ENCODE peak calls at places on chromosomes 12 and 14, in eight cellular contexts. One of them, this sample, is unnamed.

GRCh38 chr12:105659355-105660075 is 329.0 kb downstream of the C12orf75 start:
- DNase-seq in EH: no peak
- DNase-seq in aorta: no peak
- DNase-seq in mesenteric fat pad: no peak
- DNase-seq in HCEC 1CT: no peak
- DNase-seq in stimulated activated CD4-positive, alpha-beta T cell treated with anti-CD3 and anti-CD28 coated beads, Interleukin-15, amount 100 ng/mL, for 1 hour: no peak
- DNase-seq in GM04504: no peak
- DNase-seq in substantia nigra: no peak
- DNase-seq in this sample: peak

GRCh38 chr14:79543966-79544365 is 667.3 kb downstream of the DIO2 start:
- DNase-seq in mesenteric fat pad: no peak
- DNase-seq in aorta: no peak
- DNase-seq in GM04504: no peak
- DNase-seq in EH: peak
- DNase-seq in HCEC 1CT: peak
- DNase-seq in stimulated activated CD4-positive, alpha-beta T cell treated with anti-CD3 and anti-CD28 coated beads, Interleukin-15, amount 100 ng/mL, for 1 hour: no peak
- DNase-seq in substantia nigra: no peak
- DNase-seq in this sample: no peak

GRCh38 chr14:22412936-22413411 is 176.1 kb downstream of the DAD1 start:
- DNase-seq in mesenteric fat pad: no peak
- DNase-seq in GM04504: no peak
- DNase-seq in HCEC 1CT: no peak
- DNase-seq in aorta: no peak
- DNase-seq in EH: no peak
- DNase-seq in substantia nigra: no peak
- DNase-seq in stimulated activated CD4-positive, alpha-beta T cell treated with anti-CD3 and anti-CD28 coated beads, Interleukin-15, amount 100 ng/mL, for 1 hour: no peak
- DNase-seq in this sample: no peak

GRCh38 chr14:66815687-66816086 is 307.7 kb downstream of the GPHN start:
- DNase-seq in EH: no peak
- DNase-seq in mesenteric fat pad: no peak
- DNase-seq in stimulated activated CD4-positive, alpha-beta T cell treated with anti-CD3 and anti-CD28 coated beads, Interleukin-15, amount 100 ng/mL, for 1 hour: no peak
- DNase-seq in HCEC 1CT: no peak
- DNase-seq in substantia nigra: no peak
- DNase-seq in aorta: no peak
- DNase-seq in GM04504: no peak
- DNase-seq in this sample: no peak

GRCh38 chr12:102973583-102973982 is 16.1 kb downstream of the ASCL1 start:
- DNase-seq in HCEC 1CT: no peak
- DNase-seq in substantia nigra: no peak
- DNase-seq in GM04504: no peak
- DNase-seq in EH: no peak
- DNase-seq in mesenteric fat pad: no peak
- DNase-seq in stimulated activated CD4-positive, alpha-beta T cell treated with anti-CD3 and anti-CD28 coated beads, Interleukin-15, amount 100 ng/mL, for 1 hour: no peak
- DNase-seq in aorta: no peak
- DNase-seq in this sample: no peak

GRCh38 chr12:82760423-82760822 is 73.7 kb downstream of the TMTC2 start:
- DNase-seq in EH: no peak
- DNase-seq in aorta: no peak
- DNase-seq in stimulated activated CD4-positive, alpha-beta T cell treated with anti-CD3 and anti-CD28 coated beads, Interleukin-15, amount 100 ng/mL, for 1 hour: no peak
- DNase-seq in HCEC 1CT: no peak
- DNase-seq in substantia nigra: no peak
- DNase-seq in GM04504: no peak
- DNase-seq in mesenteric fat pad: no peak
- DNase-seq in this sample: no peak

GRCh38 chr12:10031771-10032175 is 1.3 kb downstream of the CLEC9A start:
- DNase-seq in substantia nigra: no peak
- DNase-seq in HCEC 1CT: peak
- DNase-seq in aorta: no peak
- DNase-seq in stimulated activated CD4-positive, alpha-beta T cell treated with anti-CD3 and anti-CD28 coated beads, Interleukin-15, amount 100 ng/mL, for 1 hour: no peak
- DNase-seq in GM04504: peak
- DNase-seq in mesenteric fat pad: no peak
- DNase-seq in EH: peak
- DNase-seq in this sample: no peak

GRCh38 chr14:97713023-97713422 is 915.8 kb downstream of the VRK1 start:
- DNase-seq in EH: no peak
- DNase-seq in aorta: no peak
- DNase-seq in substantia nigra: no peak
- DNase-seq in mesenteric fat pad: no peak
- DNase-seq in GM04504: no peak
- DNase-seq in HCEC 1CT: peak
- DNase-seq in stimulated activated CD4-positive, alpha-beta T cell treated with anti-CD3 and anti-CD28 coated beads, Interleukin-15, amount 100 ng/mL, for 1 hour: no peak
- DNase-seq in this sample: no peak

GRCh38 chr14:104358528-104359300 is 220.3 kb downstream of the KIF26A start:
- DNase-seq in GM04504: no peak
- DNase-seq in HCEC 1CT: no peak
- DNase-seq in mesenteric fat pad: peak
- DNase-seq in EH: no peak
- DNase-seq in substantia nigra: no peak
- DNase-seq in aorta: peak
- DNase-seq in stimulated activated CD4-positive, alpha-beta T cell treated with anti-CD3 and anti-CD28 coated beads, Interleukin-15, amount 100 ng/mL, for 1 hour: no peak
- DNase-seq in this sample: peak

GRCh38 chr12:84508325-84508861 is 404.2 kb downstream of the SLC6A15 start:
- DNase-seq in aorta: no peak
- DNase-seq in GM04504: peak
- DNase-seq in mesenteric fat pad: no peak
- DNase-seq in EH: peak
- DNase-seq in stimulated activated CD4-positive, alpha-beta T cell treated with anti-CD3 and anti-CD28 coated beads, Interleukin-15, amount 100 ng/mL, for 1 hour: no peak
- DNase-seq in HCEC 1CT: peak
- DNase-seq in substantia nigra: no peak
- DNase-seq in this sample: no peak